ENCODE peak calls at places on chromosomes 11 and 22, in five cellular contexts. F is PC-3, Z is pancreas, L is uterus, O is esophagus squamous epithelium. M is an unnamed sample.
A peak's percentile ranks its signal among the peaks of the same experiment; 100 is the strongest.

GRCh38 chr22:23212061-23213030 is 32.0 kb downstream of the BCR start:
- DNase-seq in O (no peak), L (no peak), Z (no peak), F (no peak), M (no peak)

GRCh38 chr22:30382340-30382739 is 4.9 kb downstream of the RNF215 start:
- DNase-seq in O (no peak), L (no peak), Z (no peak), F (no peak), M (no peak)

GRCh38 chr22:50062509-50063135 is 4.5 kb upstream of the TTLL8 start:
- DNase-seq in L (no peak), F (no peak), Z (no peak), O (no peak), M (no peak)

GRCh38 chr11:32088117-32088941 is 2.5 kb upstream of the RCN1 start:
- DNase-seq in F (peak; percentile 83), L (no peak), O (no peak), Z (peak; percentile 60), M (peak; percentile 72)

GRCh38 chr22:50293441-50294318 is 13.8 kb downstream of the PLXNB2 start:
- DNase-seq in Z (peak; percentile 71), L (peak; percentile 67), F (peak; percentile 71), O (no peak), M (no peak)

GRCh38 chr11:95067828-95068244 is 1.1 kb downstream of the SRSF8 start:
- DNase-seq in L (no peak), F (no peak), O (no peak), Z (no peak), M (no peak)

GRCh38 chr11:71418643-71419042 is 29.6 kb downstream of the DHCR7 start:
- DNase-seq in Z (no peak), L (no peak), F (no peak), O (no peak), M (no peak)

GRCh38 chr11:95231881-95232605 is 1.0 kb upstream of the SESN3 start:
- DNase-seq in L (peak; percentile 63), F (no peak), Z (peak; percentile 61), O (peak; percentile 24), M (no peak)

GRCh38 chr22:17191163-17191562 is 28.1 kb downstream of the ADA2 start:
- DNase-seq in L (no peak), O (no peak), Z (no peak), F (peak; percentile 27), M (no peak)

GRCh38 chr11:1504581-1505290 is 18.2 kb upstream of the MOB2 start:
- DNase-seq in F (no peak), L (no peak), O (no peak), Z (no peak), M (no peak)

GRCh38 chr22:35072939-35073338 is 7.0 kb downstream of the ISX start:
- DNase-seq in O (no peak), F (peak; percentile 44), L (no peak), Z (no peak), M (peak; percentile 13)

GRCh38 chr11:111185259-111185658 is 60.3 kb upstream of the POU2AF2 start:
- DNase-seq in F (no peak), O (no peak), Z (no peak), L (no peak), M (no peak)

GRCh38 chr22:37827056-37827455 is 3.9 kb downstream of the GALR3 start:
- DNase-seq in F (no peak), O (no peak), Z (no peak), L (peak; percentile 79), M (no peak)

GRCh38 chr11:121521145-121522042 is 68.6 kb upstream of the SORL1-AS1 start:
- DNase-seq in Z (no peak), F (peak; percentile 73), L (no peak), O (no peak), M (peak; percentile 61)

GRCh38 chr22:28441720-28442263 is 237.8 kb downstream of the TTC28 start:
- DNase-seq in O (no peak), F (no peak), L (no peak), Z (peak; percentile 31), M (peak; percentile 2)

GRCh38 chr11:112025682-112026081 is 474 bp downstream of the DLAT start:
- DNase-seq in L (no peak), Z (no peak), O (no peak), F (no peak), M (peak; percentile 16)

GRCh38 chr22:42492323-42492690 is 27.3 kb downstream of the RRP7A start:
- DNase-seq in Z (no peak), L (no peak), F (no peak), O (no peak), M (no peak)

GRCh38 chr11:665062-665706 is 28.1 kb downstream of the DRD4 start:
- DNase-seq in L (no peak), O (no peak), Z (no peak), F (no peak), M (no peak)

GRCh38 chr11:69670158-69670845 is 4.9 kb downstream of the LTO1 start:
- DNase-seq in F (peak; percentile 93), O (no peak), Z (peak; percentile 85), L (peak; percentile 88), M (peak; percentile 84)

GRCh38 chr11:8803973-8804372 is 107.0 kb upstream of the AKIP1 start:
- DNase-seq in F (no peak), Z (no peak), O (no peak), L (no peak), M (no peak)

GRCh38 chr11:8650401-8650990 is 32.0 kb downstream of the TRIM66 start:
- DNase-seq in F (no peak), Z (no peak), O (no peak), L (no peak), M (no peak)

GRCh38 chr11:117983163-117983475 is 3.1 kb upstream of the IL10RA start:
- DNase-seq in F (no peak), O (no peak), Z (no peak), L (no peak), M (no peak)

GRCh38 chr11:117989351-117990102 is 3.3 kb downstream of the IL10RA start:
- DNase-seq in O (no peak), F (no peak), Z (no peak), L (no peak), M (no peak)

GRCh38 chr11:117986981-117987495 is 844 bp downstream of the IL10RA start:
- DNase-seq in L (no peak), F (peak; percentile 25), O (no peak), Z (no peak), M (no peak)

GRCh38 chr11:117984471-117984870 is 1.7 kb upstream of the IL10RA start:
- DNase-seq in Z (no peak), F (no peak), O (no peak), L (no peak), M (no peak)

DNA sequence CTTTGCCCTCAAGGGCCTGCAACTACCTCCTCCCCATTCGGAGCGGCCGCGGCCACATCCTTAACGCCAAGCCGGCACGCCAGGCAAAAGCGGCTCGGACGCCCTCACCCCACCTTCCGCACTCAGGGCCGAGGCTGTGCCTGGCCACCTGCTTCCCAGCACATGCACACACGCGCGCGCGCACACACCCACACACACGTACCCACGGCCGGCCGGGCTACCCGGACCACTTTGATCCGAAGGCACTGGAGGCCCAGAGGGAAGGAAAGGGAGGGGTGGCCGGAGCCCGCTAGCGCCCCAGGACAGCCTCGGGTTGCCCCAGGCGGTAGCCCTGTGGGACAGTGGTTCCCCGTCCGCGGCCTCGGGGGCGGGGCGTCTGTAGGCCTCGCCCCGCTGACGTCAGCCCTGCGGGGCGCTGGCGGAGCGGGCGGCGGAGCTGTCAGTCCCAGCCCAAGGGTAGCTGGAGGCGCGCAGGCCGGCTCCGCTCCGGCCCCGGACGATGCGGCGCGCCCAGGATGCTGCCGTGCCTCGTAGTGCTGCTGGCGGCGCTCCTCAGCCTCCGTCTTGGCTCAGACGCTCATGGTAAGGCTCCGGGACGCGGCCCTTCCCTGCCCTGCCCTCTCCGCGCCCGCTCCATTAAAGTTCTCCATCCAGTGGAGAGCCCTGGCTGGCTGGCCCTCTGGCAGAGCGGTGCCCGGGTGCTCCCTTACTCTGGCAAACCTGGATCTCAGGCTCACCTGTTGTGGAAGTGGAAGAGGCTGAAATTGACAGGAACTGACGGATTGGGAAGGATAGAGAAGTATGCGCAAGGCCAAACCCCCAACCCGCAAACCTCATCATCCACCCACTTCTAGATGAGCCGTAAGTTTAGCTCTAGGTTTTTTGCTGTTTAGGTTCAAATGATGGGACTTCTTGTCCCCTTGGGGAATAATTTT is at the start of gene IL10RA:
- DNase-seq in O (peak; percentile 41), F (no peak), Z (peak; percentile 78), L (peak; percentile 85), M (peak; percentile 77)
- H3K27ac ChIP-seq in O (peak within 1 kb of the TSS; percentile 87), F (no peak within 1 kb of the TSS), Z (peak within 1 kb of the TSS; percentile 67), L (peak within 1 kb of the TSS; percentile 65), M (no peak within 1 kb of the TSS)

GRCh38 chr22:25482091-25482760 is 82.2 kb upstream of the GRK3 start:
- DNase-seq in Z (no peak), F (no peak), L (no peak), O (no peak), M (no peak)

GRCh38 chr22:25477358-25477757 is 87.1 kb upstream of the GRK3 start:
- DNase-seq in L (no peak), F (no peak), Z (no peak), O (no peak), M (no peak)

GRCh38 chr22:25478111-25478510 is 86.4 kb upstream of the GRK3 start:
- DNase-seq in Z (no peak), F (no peak), L (no peak), O (no peak), M (no peak)

GRCh38 chr22:25475554-25476022 is 88.9 kb upstream of the GRK3 start:
- DNase-seq in L (no peak), F (no peak), O (no peak), Z (no peak), M (no peak)

DNA sequence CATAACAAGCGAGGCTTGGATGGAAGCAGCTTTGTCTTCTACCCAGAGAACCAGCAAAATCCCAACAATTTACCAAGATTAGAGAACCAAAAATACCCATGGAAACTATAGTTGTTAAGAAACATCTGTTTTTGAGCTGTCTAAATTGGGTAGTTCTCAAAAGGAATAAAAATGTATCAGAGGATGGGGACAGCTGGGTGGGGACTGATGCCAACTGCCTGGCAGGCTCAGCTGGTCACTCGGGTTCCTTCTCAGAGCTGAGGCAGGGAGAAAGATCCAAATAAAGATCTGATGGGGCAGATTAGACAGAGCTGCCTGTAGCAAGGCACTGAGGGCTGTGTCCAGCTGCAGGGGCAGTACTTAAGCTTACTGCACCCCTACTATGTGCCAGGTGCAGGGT is 85.9 kb upstream of the GRK3 start:
- DNase-seq in L (no peak), Z (no peak), O (no peak), F (no peak), M (no peak)
- TF ChIP-seq CTCF in L (no peak), Z (no peak), O (no peak), F (no peak), M (no peak)

DNA sequence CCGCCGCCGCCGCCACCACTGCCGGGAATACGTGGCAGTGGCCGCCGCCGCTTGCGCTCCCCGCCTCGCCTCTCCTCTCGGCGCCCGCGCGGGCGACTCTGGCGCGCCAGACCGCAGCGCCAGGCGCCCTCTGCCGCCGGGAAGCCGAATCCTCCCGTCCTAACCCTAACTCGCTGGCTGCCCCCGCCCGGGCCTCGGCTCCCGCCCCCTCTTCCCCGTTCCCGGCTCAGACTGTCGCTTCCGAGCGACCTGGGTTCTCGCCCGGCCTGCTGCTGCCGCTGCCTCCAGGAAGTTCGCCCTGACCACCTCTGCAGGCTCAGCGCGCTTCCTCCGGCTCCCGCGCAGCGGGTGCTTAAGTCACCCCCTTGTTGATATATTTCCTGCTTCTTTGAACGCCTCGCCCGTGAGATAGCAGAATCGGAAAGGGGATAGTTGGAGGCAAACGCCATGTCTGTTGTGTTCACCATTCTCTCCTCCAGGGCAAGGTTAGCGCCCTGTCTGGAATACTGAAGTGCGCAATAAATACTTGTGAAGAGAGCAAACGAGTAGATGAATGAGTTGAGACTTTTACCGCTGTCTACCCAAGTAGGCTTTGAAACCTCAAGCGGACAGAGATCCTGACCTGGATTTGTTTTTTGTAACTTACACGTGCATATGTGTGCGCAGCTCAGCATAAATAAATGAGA is at the start of gene SMCO4:
- DNase-seq in F (peak; percentile 92), L (peak; percentile 83), Z (peak; percentile 89), O (no peak), M (peak; percentile 68)
- H3K27ac ChIP-seq in F (peak within 1 kb of the TSS; percentile 3), L (peak within 1 kb of the TSS; percentile 97), Z (peak within 1 kb of the TSS; percentile 90), O (peak within 1 kb of the TSS; percentile 85), M (no peak within 1 kb of the TSS)

GRCh38 chr22:40216041-40216756 is 38.5 kb downstream of the TNRC6B start:
- DNase-seq in Z (no peak), F (no peak), L (no peak), O (no peak), M (no peak)
- TF ChIP-seq CTCF in Z (no peak), F (no peak), L (no peak), O (no peak), M (no peak)

M was measured in RWPE1.